ENCODE peak calls at places on chromosomes 12 and 14, in five cellular contexts. One of them, this sample, is unnamed. For H3K9me3, the result is how much of the 10 kb centered on the place peaks cover.

GRCh38 chr12:76223869-76224268 is 124.3 kb downstream of the BBS10 start:
- DNase-seq in Panc1: no peak
- DNase-seq in heart right ventricle: no peak
- DNase-seq in endothelial cell of umbilical vein: peak
- DNase-seq in testis: no peak
- DNase-seq in this sample: no peak

GRCh38 chr12:95976416-95976832 is 19.7 kb downstream of the HAL start:
- DNase-seq in testis: no peak
- DNase-seq in endothelial cell of umbilical vein: no peak
- DNase-seq in Panc1: no peak
- DNase-seq in heart right ventricle: no peak
- DNase-seq in this sample: no peak

GRCh38 chr12:127363392-127363791 is 903.6 kb upstream of the TMEM132C start:
- DNase-seq in heart right ventricle: no peak
- DNase-seq in Panc1: no peak
- DNase-seq in testis: no peak
- DNase-seq in endothelial cell of umbilical vein: no peak
- DNase-seq in this sample: no peak

GRCh38 chr14:22502007-22502406 is 87.0 kb downstream of the DAD1 start:
- DNase-seq in heart right ventricle: peak
- DNase-seq in endothelial cell of umbilical vein: no peak
- DNase-seq in Panc1: no peak
- DNase-seq in testis: no peak
- DNase-seq in this sample: no peak

GRCh38 chr12:25962932-25963525 is 4.5 kb downstream of the RASSF8 start:
- DNase-seq in testis: peak
- DNase-seq in Panc1: no peak
- DNase-seq in heart right ventricle: no peak
- DNase-seq in endothelial cell of umbilical vein: no peak
- DNase-seq in this sample: no peak

GRCh38 chr14:105931808-105932483 is 405.6 kb downstream of the TMEM121 start:
- DNase-seq in testis: no peak
- DNase-seq in endothelial cell of umbilical vein: no peak
- DNase-seq in heart right ventricle: no peak
- DNase-seq in Panc1: no peak
- DNase-seq in this sample: no peak

GRCh38 chr12:106898001-106898966 is 57.4 kb upstream of the TMEM263 start:
- DNase-seq in endothelial cell of umbilical vein: no peak
- DNase-seq in heart right ventricle: no peak
- DNase-seq in Panc1: no peak
- DNase-seq in testis: no peak
- DNase-seq in this sample: no peak

GRCh38 chr14:68888025-68888850 is 90.9 kb downstream of the ACTN1 start:
- DNase-seq in heart right ventricle: no peak
- DNase-seq in endothelial cell of umbilical vein: no peak
- DNase-seq in Panc1: no peak
- DNase-seq in testis: no peak
- DNase-seq in this sample: no peak

GRCh38 chr12:97301576-97301975 is 161.0 kb upstream of the RMST start:
- DNase-seq in heart right ventricle: no peak
- DNase-seq in endothelial cell of umbilical vein: no peak
- DNase-seq in testis: no peak
- DNase-seq in Panc1: no peak
- DNase-seq in this sample: no peak

GRCh38 chr12:70719672-70720420 is 82.6 kb upstream of the PTPRB start:
- DNase-seq in testis: peak
- DNase-seq in heart right ventricle: peak
- DNase-seq in Panc1: peak
- DNase-seq in endothelial cell of umbilical vein: peak
- DNase-seq in this sample: peak

GRCh38 chr14:50333010-50333409 is 20.9 kb downstream of the DMAC2L start:
- DNase-seq in endothelial cell of umbilical vein: peak
- DNase-seq in testis: no peak
- DNase-seq in Panc1: no peak
- DNase-seq in heart right ventricle: no peak
- DNase-seq in this sample: no peak

GRCh38 chr12:93419388-93420034 is 22.2 kb downstream of the UBE2N start:
- DNase-seq in testis: no peak
- DNase-seq in heart right ventricle: no peak
- DNase-seq in Panc1: no peak
- DNase-seq in endothelial cell of umbilical vein: peak
- DNase-seq in this sample: no peak

GRCh38 chr12:32843528-32844095 is 53.0 kb downstream of the PKP2 start:
- DNase-seq in Panc1: no peak
- DNase-seq in testis: no peak
- DNase-seq in heart right ventricle: no peak
- DNase-seq in endothelial cell of umbilical vein: no peak
- DNase-seq in this sample: no peak

GRCh38 chr12:109741286-109741969 is 27.8 kb downstream of the FAM222A start:
- DNase-seq in heart right ventricle: peak
- DNase-seq in Panc1: no peak
- DNase-seq in testis: no peak
- DNase-seq in endothelial cell of umbilical vein: no peak
- DNase-seq in this sample: no peak

GRCh38 chr14:77026930-77027537 is 1.5 kb downstream of the IRF2BPL start:
- DNase-seq in testis: no peak
- DNase-seq in heart right ventricle: peak
- DNase-seq in endothelial cell of umbilical vein: peak
- DNase-seq in Panc1: no peak
- DNase-seq in this sample: no peak

GRCh38 chr14:93029911-93030555 is 85.7 kb downstream of the ITPK1 start:
- DNase-seq in testis: no peak
- DNase-seq in Panc1: no peak
- DNase-seq in heart right ventricle: no peak
- DNase-seq in endothelial cell of umbilical vein: no peak
- DNase-seq in this sample: no peak

GRCh38 chr14:66000771-66001170 is 485.4 kb upstream of the CCDC196 start:
- DNase-seq in heart right ventricle: no peak
- DNase-seq in Panc1: no peak
- DNase-seq in endothelial cell of umbilical vein: no peak
- DNase-seq in testis: no peak
- DNase-seq in this sample: no peak

GRCh38 chr12:76375470-76375869 is 27.3 kb upstream of the BBS10 start:
- DNase-seq in heart right ventricle: no peak
- DNase-seq in testis: no peak
- DNase-seq in Panc1: no peak
- DNase-seq in endothelial cell of umbilical vein: no peak
- DNase-seq in this sample: no peak

GRCh38 chr12:119802472-119802871 is 74.6 kb downstream of the CIT start:
- DNase-seq in endothelial cell of umbilical vein: no peak
- DNase-seq in testis: peak
- DNase-seq in Panc1: no peak
- DNase-seq in heart right ventricle: peak
- DNase-seq in this sample: no peak

GRCh38 chr12:124480469-124481256 is 86.7 kb downstream of the NCOR2 start:
- DNase-seq in Panc1: no peak
- DNase-seq in heart right ventricle: peak
- DNase-seq in testis: peak
- DNase-seq in endothelial cell of umbilical vein: no peak
- DNase-seq in this sample: no peak
- H3K27ac ChIP-seq in Panc1: peak
- H3K27ac ChIP-seq in heart right ventricle: no peak
- H3K27ac ChIP-seq in testis: no peak
- H3K27ac ChIP-seq in endothelial cell of umbilical vein: no peak
- H3K27ac ChIP-seq in this sample: no peak

GRCh38 chr12:66351301-66351700 is 49.0 kb downstream of the HELB start:
- DNase-seq in endothelial cell of umbilical vein: no peak
- DNase-seq in Panc1: no peak
- DNase-seq in heart right ventricle: no peak
- DNase-seq in testis: no peak
- DNase-seq in this sample: no peak

GRCh38 chr12:66354291-66354690 is 52.0 kb downstream of the HELB start:
- DNase-seq in Panc1: no peak
- DNase-seq in endothelial cell of umbilical vein: no peak
- DNase-seq in heart right ventricle: no peak
- DNase-seq in testis: no peak
- DNase-seq in this sample: no peak

GRCh38 chr12:66352899-66353298 is 50.6 kb downstream of the HELB start:
- DNase-seq in endothelial cell of umbilical vein: no peak
- DNase-seq in heart right ventricle: no peak
- DNase-seq in testis: no peak
- DNase-seq in Panc1: no peak
- DNase-seq in this sample: no peak

GRCh38 chr12:66352197-66352596 is 49.9 kb downstream of the HELB start:
- DNase-seq in heart right ventricle: peak
- DNase-seq in Panc1: no peak
- DNase-seq in testis: peak
- DNase-seq in endothelial cell of umbilical vein: peak
- DNase-seq in this sample: no peak
- TF ChIP-seq CTCF in heart right ventricle: peak
- TF ChIP-seq CTCF in Panc1: peak
- TF ChIP-seq CTCF in testis: no peak
- TF ChIP-seq CTCF in endothelial cell of umbilical vein: peak
- TF ChIP-seq CTCF in this sample: no peak

DNA sequence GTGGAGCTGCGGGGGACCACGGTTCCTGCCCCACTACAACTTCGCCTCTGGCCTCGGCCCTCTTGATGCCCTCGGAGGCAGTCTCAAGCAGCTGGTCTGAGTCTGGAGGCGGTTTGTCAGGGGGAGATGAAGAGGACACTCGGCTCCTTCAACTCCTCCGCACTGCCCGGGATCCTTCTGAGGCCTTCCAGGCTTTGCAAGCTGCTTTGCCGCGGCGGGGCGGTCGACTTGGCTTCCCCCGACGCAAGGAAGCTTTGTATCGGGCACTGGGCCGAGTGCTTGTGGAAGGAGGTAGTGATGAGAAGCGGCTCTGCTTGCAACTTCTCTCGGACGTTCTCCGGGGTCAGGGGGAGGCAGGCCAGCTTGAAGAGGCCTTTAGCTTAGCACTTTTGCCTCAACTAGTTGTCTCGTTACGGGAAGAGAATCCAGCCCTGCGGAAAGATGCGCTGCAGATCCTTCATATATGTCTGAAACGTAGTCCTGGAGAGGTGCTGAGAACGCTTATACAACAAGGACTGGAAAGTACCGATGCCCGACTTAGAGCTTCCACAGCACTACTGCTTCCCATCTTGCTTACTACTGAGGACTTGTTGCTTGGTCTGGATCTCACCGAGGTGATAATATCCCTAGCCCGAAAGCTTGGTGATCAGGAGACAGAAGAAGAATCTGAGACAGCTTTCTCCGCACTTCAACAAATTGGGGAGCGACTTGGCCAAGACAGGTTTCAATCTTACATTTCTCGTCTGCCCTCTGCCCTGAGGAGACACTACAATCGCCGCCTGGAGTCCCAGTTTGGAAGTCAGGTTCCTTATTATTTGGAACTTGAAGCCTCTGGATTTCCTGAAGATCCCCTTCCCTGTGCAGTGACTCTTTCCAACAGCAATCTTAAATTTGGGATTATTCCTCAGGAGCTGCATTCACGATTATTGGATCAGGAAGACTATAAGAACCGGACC is 861 bp downstream of the TOGARAM1 start:
- DNase-seq in endothelial cell of umbilical vein: peak
- DNase-seq in testis: peak
- DNase-seq in Panc1: no peak
- DNase-seq in heart right ventricle: peak
- DNase-seq in this sample: no peak
- H3K9me3 ChIP-seq in endothelial cell of umbilical vein: under half
- H3K9me3 ChIP-seq in testis: under half
- H3K9me3 ChIP-seq in Panc1: under half
- H3K9me3 ChIP-seq in heart right ventricle: under half
- H3K9me3 ChIP-seq in this sample: under half

DNA sequence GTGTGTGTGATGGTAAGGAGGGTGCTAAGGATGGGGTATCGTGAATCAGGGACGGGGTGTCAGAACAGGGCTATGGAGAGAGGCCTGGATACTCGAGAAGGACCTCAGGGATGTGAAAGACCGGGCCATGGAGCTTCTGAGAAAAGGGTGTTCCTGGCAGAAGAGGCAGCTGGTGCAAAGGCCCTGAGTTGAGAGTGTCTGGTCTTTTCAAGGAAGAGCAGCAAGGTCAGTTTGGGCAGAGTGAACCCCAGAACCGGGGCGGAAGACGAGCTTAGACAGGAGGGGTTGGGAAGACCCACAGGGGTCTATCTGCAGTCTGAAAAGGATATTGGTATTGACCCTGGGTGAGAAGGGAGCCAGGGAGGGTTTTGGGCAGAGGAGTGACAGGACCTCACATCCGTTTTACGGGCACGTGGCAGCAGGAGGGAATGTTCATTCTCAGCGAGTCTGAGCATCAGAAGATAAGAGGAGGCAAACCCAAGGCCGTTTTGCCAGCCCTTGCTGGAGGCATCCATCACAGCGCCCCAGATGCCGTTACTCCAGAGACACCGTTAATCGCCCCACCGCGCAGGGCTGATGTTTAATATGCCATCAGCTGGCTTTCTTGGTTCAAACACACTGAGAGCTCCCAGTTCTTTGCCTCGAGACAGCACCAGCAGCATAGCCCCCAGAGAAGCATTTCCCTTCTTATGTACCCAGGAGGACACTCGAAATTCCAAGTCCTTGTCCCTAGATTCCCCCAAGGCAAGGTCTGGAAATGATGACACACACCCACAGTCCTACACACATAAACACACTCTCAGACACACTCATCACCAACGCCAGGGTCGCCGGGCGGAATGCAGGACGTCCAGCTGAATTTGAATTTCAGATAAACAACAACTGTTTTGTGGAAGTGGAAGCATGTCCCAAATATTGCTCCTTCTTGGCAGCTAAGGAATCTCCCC is 41.4 kb upstream of the EML1 start:
- DNase-seq in heart right ventricle: no peak
- DNase-seq in endothelial cell of umbilical vein: peak
- DNase-seq in testis: no peak
- DNase-seq in Panc1: no peak
- DNase-seq in this sample: no peak
- H3K27ac ChIP-seq in heart right ventricle: peak
- H3K27ac ChIP-seq in endothelial cell of umbilical vein: peak
- H3K27ac ChIP-seq in testis: no peak
- H3K27ac ChIP-seq in Panc1: peak
- H3K27ac ChIP-seq in this sample: no peak

GRCh38 chr12:84875241-84875640 is 37.4 kb downstream of the SLC6A15 start:
- DNase-seq in Panc1: no peak
- DNase-seq in endothelial cell of umbilical vein: no peak
- DNase-seq in heart right ventricle: no peak
- DNase-seq in testis: no peak
- DNase-seq in this sample: no peak

GRCh38 chr12:84874125-84874824 is 38.3 kb downstream of the SLC6A15 start:
- DNase-seq in heart right ventricle: no peak
- DNase-seq in testis: no peak
- DNase-seq in Panc1: peak
- DNase-seq in endothelial cell of umbilical vein: peak
- DNase-seq in this sample: no peak

GRCh38 chr12:84877340-84877739 is 35.3 kb downstream of the SLC6A15 start:
- DNase-seq in testis: no peak
- DNase-seq in Panc1: no peak
- DNase-seq in heart right ventricle: no peak
- DNase-seq in endothelial cell of umbilical vein: no peak
- DNase-seq in this sample: no peak

DNA sequence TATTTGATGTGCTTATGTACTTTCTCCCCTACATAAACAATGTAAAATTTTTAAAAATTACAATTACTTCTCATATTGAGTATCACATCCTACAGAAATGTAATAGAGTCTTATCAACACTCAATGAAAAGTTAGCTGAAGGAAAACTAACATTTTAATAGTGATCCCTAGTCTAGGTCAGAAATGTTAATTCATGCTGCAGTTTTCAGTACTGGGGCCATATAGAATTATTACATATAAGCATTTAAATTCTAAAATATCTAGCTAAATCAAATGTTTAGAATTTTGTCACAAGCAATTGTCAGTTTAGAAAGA is 37.8 kb downstream of the SLC6A15 start:
- DNase-seq in testis: no peak
- DNase-seq in heart right ventricle: no peak
- DNase-seq in endothelial cell of umbilical vein: no peak
- DNase-seq in Panc1: no peak
- DNase-seq in this sample: no peak
- TF ChIP-seq CTCF in testis: no peak
- TF ChIP-seq CTCF in heart right ventricle: no peak
- TF ChIP-seq CTCF in endothelial cell of umbilical vein: no peak
- TF ChIP-seq CTCF in Panc1: peak
- TF ChIP-seq CTCF in this sample: peak

This sample was measured in CD4-positive, alpha-beta T cell.